ENCODE peak calls at places on chromosome 4, in five cellular contexts. C is lower lobe of right lung; Z is iris pigment epithelial cell; U is stimulated activated CD4-positive, alpha-beta T cell treated with anti-CD3 and anti-CD28 coated beads, Interleukin-2, amount 100 ng/mL, for 24 hours; V is NCI-H1694 treated with DMSO at 0.1 percent for 48 hours. M is an unnamed sample.

GRCh38 chr4:72243641-72244040 is 211.8 kb downstream of the NPFFR2 start:
- DNase-seq in C (no peak), Z (no peak), U (no peak), V (no peak), M (no peak)

GRCh38 chr4:106978046-106978774 is 57.9 kb downstream of the DKK2 start:
- DNase-seq in C (no peak), Z (no peak), U (no peak), V (no peak), M (no peak)

GRCh38 chr4:185587065-185587443 is 51.7 kb upstream of the PDLIM3 start:
- DNase-seq in C (no peak), Z (no peak), U (no peak), V (no peak), M (no peak)

GRCh38 chr4:37549003-37549402 is 137.2 kb downstream of the RELL1 start:
- DNase-seq in C (no peak), Z (peak), U (no peak), V (no peak), M (no peak)

GRCh38 chr4:89773793-89774192 is 63.2 kb downstream of the SNCA start:
- DNase-seq in C (no peak), Z (no peak), U (no peak), V (no peak), M (no peak)

GRCh38 chr4:3765271-3766206 is 646 bp upstream of the ADRA2C start:
- DNase-seq in C (no peak), Z (peak), U (no peak), V (no peak), M (no peak)

GRCh38 chr4:110977554-110977953 is 354.7 kb upstream of the PITX2 start:
- DNase-seq in C (no peak), Z (peak), U (no peak), V (no peak), M (no peak)

GRCh38 chr4:182578402-182578801 is 335.2 kb downstream of the TENM3 start:
- DNase-seq in C (no peak), Z (peak), U (no peak), V (no peak), M (no peak)

GRCh38 chr4:4456351-4456750 is 69.4 kb downstream of the NSG1 start:
- DNase-seq in C (no peak), Z (peak), U (no peak), V (no peak), M (no peak)

GRCh38 chr4:182189107-182189878 is 53.9 kb upstream of the TENM3 start:
- DNase-seq in C (no peak), Z (peak), U (no peak), V (no peak), M (no peak)

GRCh38 chr4:182778222-182778982 is 138.8 kb downstream of the DCTD start:
- DNase-seq in C (no peak), Z (peak), U (no peak), V (no peak), M (no peak)

GRCh38 chr4:105246712-105247111 is 100.0 kb downstream of the TET2 start:
- DNase-seq in C (no peak), Z (peak), U (no peak), V (no peak), M (no peak)

GRCh38 chr4:109631709-109632108 is 71.5 kb downstream of the CASP6 start:
- DNase-seq in C (no peak), Z (peak), U (no peak), V (no peak), M (no peak)

GRCh38 chr4:109434007-109434792 is 585 bp downstream of the SEC24B start:
- DNase-seq in C (peak), Z (peak), U (peak), V (no peak), M (no peak)

GRCh38 chr4:118835896-118836762 is at the start of gene SEC24D:
- DNase-seq in C (peak), Z (peak), U (peak), V (peak), M (peak)

GRCh38 chr4:1565598-1566295 is 118.4 kb downstream of the FAM53A start:
- DNase-seq in C (peak), Z (no peak), U (no peak), V (no peak), M (no peak)

GRCh38 chr4:183074288-183074990 is 24.6 kb upstream of the WWC2 start:
- DNase-seq in C (no peak), Z (peak), U (no peak), V (no peak), M (no peak)

GRCh38 chr4:68304731-68305130 is 45.2 kb downstream of the YTHDC1 start:
- DNase-seq in C (no peak), Z (peak), U (no peak), V (no peak), M (no peak)

GRCh38 chr4:3331511-3332394 is 38.9 kb downstream of the RGS12 start:
- DNase-seq in C (no peak), Z (no peak), U (no peak), V (no peak), M (no peak)

GRCh38 chr4:3389186-3389878 is 52.4 kb upstream of the HGFAC start:
- DNase-seq in C (peak), Z (no peak), U (no peak), V (no peak), M (no peak)

GRCh38 chr4:23368081-23368697 is 521.7 kb downstream of the PPARGC1A start:
- DNase-seq in C (no peak), Z (no peak), U (no peak), V (no peak), M (no peak)

GRCh38 chr4:141375855-141376254 is 155.2 kb downstream of the ZNF330 start:
- DNase-seq in C (no peak), Z (peak), U (no peak), V (no peak), M (no peak)

GRCh38 chr4:143286733-143287570 is 49.7 kb upstream of the GAB1 start:
- DNase-seq in C (no peak), Z (peak), U (no peak), V (no peak), M (no peak)

GRCh38 chr4:5040839-5041238 is 10.4 kb upstream of the STK32B start:
- DNase-seq in C (no peak), Z (no peak), U (no peak), V (no peak), M (no peak)

GRCh38 chr4:8009710-8010534 is 70.3 kb upstream of the AFAP1 start:
- DNase-seq in C (no peak), Z (no peak), U (no peak), V (no peak), M (no peak)

GRCh38 chr4:4394644-4395043 is 7.7 kb downstream of the NSG1 start:
- DNase-seq in C (no peak), Z (peak), U (no peak), V (no peak), M (no peak)

GRCh38 chr4:114615435-114615834 is 16.8 kb downstream of the UGT8 start:
- DNase-seq in C (no peak), Z (no peak), U (no peak), V (no peak), M (no peak)

GRCh38 chr4:88008624-88009235 is 1.3 kb downstream of the PKD2 start:
- DNase-seq in C (no peak), Z (peak), U (no peak), V (no peak), M (no peak)

GRCh38 chr4:14920237-14920636 is 82.0 kb upstream of the CPEB2 start:
- DNase-seq in C (no peak), Z (no peak), U (no peak), V (no peak), M (no peak)

GRCh38 chr4:70759627-70760026 is 37.9 kb downstream of the RUFY3 start:
- DNase-seq in C (no peak), Z (peak), U (no peak), V (no peak), M (no peak)

GRCh38 chr4:46999584-46999983 is 6.2 kb upstream of the GABRA4 start:
- DNase-seq in C (no peak), Z (peak), U (no peak), V (no peak), M (no peak)

M was measured in effector memory CD4-positive, alpha-beta T cell.